ENCODE peak calls at places on chromosome 21, in five cellular contexts. R is heart left ventricle, T is heart right ventricle, G is prostate gland, D is thoracic aorta. M is an unnamed sample.
A peak's percentile ranks its signal among the peaks of the same experiment; 100 is the strongest.

GRCh38 chr21:42200906-42201614 is 17.9 kb upstream of the ABCG1 start:
- DNase-seq in R (no peak), T (no peak), G (no peak), D (no peak), M (peak; percentile 3)

GRCh38 chr21:35417762-35418161 is 368.7 kb upstream of the RUNX1 start:
- DNase-seq in R (no peak), T (no peak), G (no peak), D (no peak), M (no peak)

GRCh38 chr21:15480160-15480559 is 249.6 kb upstream of the USP25 start:
- DNase-seq in R (no peak), T (no peak), G (no peak), D (no peak), M (no peak)

GRCh38 chr21:42624095-42624830 is 29.2 kb upstream of the PDE9A start:
- DNase-seq in R (no peak), T (no peak), G (no peak), D (no peak), M (peak; percentile 17)

GRCh38 chr21:36059823-36060158 is 535 bp downstream of the SETD4 start:
- DNase-seq in R (peak; percentile 29), T (peak; percentile 41), G (peak; percentile 14), D (peak; percentile 17), M (no peak)

GRCh38 chr21:44503901-44504399 is 36.0 kb downstream of the KRTAP10-1 start:
- DNase-seq in R (no peak), T (no peak), G (no peak), D (no peak), M (no peak)

GRCh38 chr21:45328198-45329087 is 40.7 kb upstream of the POFUT2 start:
- DNase-seq in R (no peak), T (no peak), G (no peak), D (no peak), M (no peak)

GRCh38 chr21:41361786-41362604 is at the start of gene MX2:
- DNase-seq in R (peak; percentile 81), T (peak; percentile 85), G (no peak), D (no peak), M (peak; percentile 54)

GRCh38 chr21:44366586-44367211 is 13.3 kb downstream of the TRPM2 start:
- DNase-seq in R (peak; percentile 3), T (no peak), G (no peak), D (no peak), M (no peak)

GRCh38 chr21:29436143-29436542 is 137.4 kb downstream of the BACH1 start:
- DNase-seq in R (peak; percentile 36), T (peak; percentile 40), G (peak; percentile 9), D (no peak), M (no peak)

GRCh38 chr21:29434081-29434480 is 135.4 kb downstream of the BACH1 start:
- DNase-seq in R (no peak), T (no peak), G (no peak), D (no peak), M (no peak)

GRCh38 chr21:29433366-29434059 is 134.8 kb downstream of the BACH1 start:
- DNase-seq in R (no peak), T (no peak), G (no peak), D (no peak), M (no peak)

GRCh38 chr21:29431680-29432079 is 133.0 kb downstream of the BACH1 start:
- DNase-seq in R (no peak), T (no peak), G (no peak), D (no peak), M (no peak)

GRCh38 chr21:29436650-29437049 is 137.9 kb downstream of the BACH1 start:
- DNase-seq in R (no peak), T (no peak), G (no peak), D (no peak), M (no peak)
- H3K4me3 ChIP-seq in R (no peak overlapping the region), T (no peak overlapping the region), G (no peak overlapping the region), D (no peak overlapping the region), M (no peak overlapping the region)

GRCh38 chr21:18840239-18840638 is 436.7 kb upstream of the TMPRSS15 start:
- DNase-seq in R (no peak), T (no peak), G (no peak), D (no peak), M (no peak)
- H3K4me3 ChIP-seq in R (no peak overlapping the region), T (no peak overlapping the region), G (no peak overlapping the region), D (no peak overlapping the region), M (no peak overlapping the region)

DNA sequence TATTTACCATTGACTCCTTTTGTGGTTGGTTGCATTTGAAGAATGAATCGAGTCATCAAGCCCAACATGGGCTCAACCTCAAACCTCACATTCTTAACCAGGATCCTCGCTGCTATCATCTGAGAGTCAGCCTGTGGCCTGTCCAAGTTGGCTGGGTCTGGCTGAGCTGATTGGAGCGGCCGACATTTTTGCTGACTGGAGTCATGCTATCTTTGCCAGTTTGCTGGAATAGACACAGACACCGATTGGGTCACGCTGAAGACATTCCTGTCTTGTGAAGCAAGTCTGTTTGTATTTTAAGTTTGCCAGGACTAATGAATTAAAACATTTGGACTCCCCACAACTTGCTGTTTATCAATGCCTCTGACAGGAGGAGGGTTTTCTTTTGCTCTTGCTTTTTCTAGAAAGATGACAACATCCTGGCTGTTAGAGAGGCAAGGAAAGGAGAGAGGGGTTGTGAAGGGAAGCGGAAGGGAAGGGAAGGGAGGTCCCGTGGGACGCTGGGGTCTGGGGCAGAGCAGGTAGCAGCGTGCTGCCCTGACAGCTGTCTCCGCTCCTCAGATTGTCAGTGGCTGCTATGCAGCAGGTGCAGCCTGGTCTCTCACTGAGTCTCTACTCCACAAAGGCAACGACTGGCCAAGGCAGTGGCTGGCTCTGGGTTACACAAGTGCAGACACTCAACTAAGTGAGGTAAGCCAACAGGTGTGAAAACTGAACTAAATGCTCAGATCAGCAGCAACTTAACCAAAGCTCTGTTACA is at the start of gene MAP3K7CL:
- DNase-seq in R (peak; percentile 51), T (peak; percentile 61), G (no peak), D (peak; percentile 52), M (no peak)
- H3K4me3 ChIP-seq in R (no peak within 1 kb of the TSS), T (peak within 1 kb of the TSS; percentile 30), G (no peak within 1 kb of the TSS), D (peak within 1 kb of the TSS; percentile 66), M (no peak within 1 kb of the TSS)

GRCh38 chr21:16587671-16588379 is 858.0 kb downstream of the USP25 start:
- DNase-seq in R (no peak), T (no peak), G (peak; percentile 13), D (no peak), M (no peak)
- H3K4me3 ChIP-seq in R (peak overlapping the region; percentile 45), T (peak overlapping the region; percentile 44), G (peak overlapping the region; percentile 19), D (peak overlapping the region; percentile 79), M (peak overlapping the region; percentile 46)

GRCh38 chr21:34333150-34333739 is 30.6 kb upstream of the KCNE2 start:
- DNase-seq in R (no peak), T (no peak), G (no peak), D (no peak), M (no peak)
- H3K4me3 ChIP-seq in R (no peak overlapping the region), T (no peak overlapping the region), G (no peak overlapping the region), D (no peak overlapping the region), M (no peak overlapping the region)

DNA sequence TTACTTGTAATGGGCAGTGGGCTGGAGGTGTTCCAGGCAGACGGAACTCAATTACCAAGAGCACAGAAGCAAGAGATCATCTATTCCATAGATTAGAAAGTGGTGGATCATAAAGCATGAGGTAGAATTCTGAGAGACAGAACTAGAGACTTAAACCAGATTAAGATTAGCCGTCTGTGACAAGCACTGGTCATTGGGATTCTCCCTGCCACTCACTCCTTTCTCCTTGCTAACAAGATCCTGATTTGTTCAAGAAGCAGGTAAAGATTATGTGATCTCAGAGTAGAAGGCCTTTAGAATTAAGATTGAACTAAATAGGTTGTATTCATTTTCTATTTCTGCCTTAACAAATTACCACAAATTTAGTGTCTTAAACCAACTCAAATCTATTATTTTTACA is 1.5 kb upstream of the HSPA13 start:
- DNase-seq in R (no peak), T (no peak), G (no peak), D (no peak), M (no peak)
- H3K4me3 ChIP-seq in R (no peak overlapping the region), T (no peak overlapping the region), G (no peak overlapping the region), D (peak overlapping the region; percentile 80), M (no peak overlapping the region)

GRCh38 chr21:26806734-26807372 is 38.4 kb downstream of the ADAMTS1 start:
- DNase-seq in R (no peak), T (no peak), G (no peak), D (no peak), M (no peak)
- H3K4me3 ChIP-seq in R (no peak overlapping the region), T (no peak overlapping the region), G (no peak overlapping the region), D (no peak overlapping the region), M (no peak overlapping the region)

DNA sequence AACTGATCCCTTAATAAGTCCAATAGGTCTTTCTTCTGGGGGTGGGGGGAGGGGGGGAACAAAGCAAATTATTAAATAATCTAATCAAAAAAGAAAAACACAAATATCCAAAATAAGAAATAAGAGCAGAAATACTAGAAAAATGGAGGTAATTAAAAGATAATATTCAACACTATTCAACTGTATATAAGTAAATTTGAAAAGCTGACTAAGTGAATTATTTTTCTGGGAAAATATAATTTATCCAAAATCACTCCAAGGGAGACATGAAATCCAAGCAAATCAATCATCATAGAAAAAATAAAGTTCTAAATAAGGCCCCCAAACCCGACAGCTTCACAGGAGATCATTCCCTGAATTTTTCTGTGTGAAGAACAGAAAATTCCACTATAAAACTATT is 18.8 kb downstream of the VPS26C start:
- DNase-seq in R (no peak), T (no peak), G (no peak), D (no peak), M (no peak)
- H3K4me3 ChIP-seq in R (no peak overlapping the region), T (no peak overlapping the region), G (no peak overlapping the region), D (no peak overlapping the region), M (no peak overlapping the region)